ENCODE peak calls at places on chromosomes 11 and 22, in four cellular contexts. S is hepatocyte, H is fibroblast of lung, P is GM23248. Y is an unnamed sample.

GRCh38 chr11:130300567-130300966 is 14.2 kb downstream of the ZBTB44 start:
- DNase-seq in S (no peak), H (no peak), P (no peak), Y (no peak)

GRCh38 chr22:23072911-23073491 is 2.7 kb downstream of the GNAZ start:
- DNase-seq in S (no peak), H (peak; percentile 24), P (no peak), Y (no peak)

GRCh38 chr11:76233196-76233921 is 27.1 kb upstream of the WNT11 start:
- DNase-seq in S (no peak), H (no peak), P (no peak), Y (no peak)

GRCh38 chr22:37428649-37429586 is 1.6 kb upstream of the ELFN2 start:
- DNase-seq in S (peak; percentile 83), H (peak; percentile 45), P (peak; percentile 64), Y (peak; percentile 36)

GRCh38 chr11:46387456-46387855 is 4.1 kb downstream of the CHRM4 start:
- DNase-seq in S (no peak), H (no peak), P (no peak), Y (no peak)

GRCh38 chr11:28836285-28837081 is 728.3 kb downstream of the METTL15 start:
- DNase-seq in S (peak; percentile 45), H (peak; percentile 100), P (peak; percentile 93), Y (no peak)

GRCh38 chr11:116605543-116605942 is 167.2 kb downstream of the BUD13 start:
- DNase-seq in S (peak; percentile 81), H (peak; percentile 22), P (peak; percentile 33), Y (peak; percentile 66)

GRCh38 chr22:41776381-41776780 is 24.1 kb upstream of the CCDC134 start:
- DNase-seq in S (no peak), H (no peak), P (no peak), Y (no peak)

GRCh38 chr11:35911013-35911412 is 32.8 kb upstream of the LDLRAD3 start:
- DNase-seq in S (no peak), H (no peak), P (no peak), Y (no peak)

GRCh38 chr11:15629690-15630321 is 515.1 kb downstream of the INSC start:
- DNase-seq in S (peak; percentile 41), H (no peak), P (no peak), Y (peak; percentile 8)

GRCh38 chr11:776459-777287 is 614 bp downstream of the GATD1 start:
- DNase-seq in S (peak; percentile 71), H (no peak), P (peak; percentile 73), Y (no peak)

GRCh38 chr11:91730620-91731019 is 494.0 kb upstream of the FAT3 start:
- DNase-seq in S (no peak), H (no peak), P (no peak), Y (no peak)

GRCh38 chr22:35409783-35410662 is 10.1 kb downstream of the MCM5 start:
- DNase-seq in S (no peak), H (no peak), P (no peak), Y (no peak)
- H3K4me3 ChIP-seq in S (no peak overlapping the region), H (no peak overlapping the region), P (no peak overlapping the region), Y (no peak overlapping the region)

DNA sequence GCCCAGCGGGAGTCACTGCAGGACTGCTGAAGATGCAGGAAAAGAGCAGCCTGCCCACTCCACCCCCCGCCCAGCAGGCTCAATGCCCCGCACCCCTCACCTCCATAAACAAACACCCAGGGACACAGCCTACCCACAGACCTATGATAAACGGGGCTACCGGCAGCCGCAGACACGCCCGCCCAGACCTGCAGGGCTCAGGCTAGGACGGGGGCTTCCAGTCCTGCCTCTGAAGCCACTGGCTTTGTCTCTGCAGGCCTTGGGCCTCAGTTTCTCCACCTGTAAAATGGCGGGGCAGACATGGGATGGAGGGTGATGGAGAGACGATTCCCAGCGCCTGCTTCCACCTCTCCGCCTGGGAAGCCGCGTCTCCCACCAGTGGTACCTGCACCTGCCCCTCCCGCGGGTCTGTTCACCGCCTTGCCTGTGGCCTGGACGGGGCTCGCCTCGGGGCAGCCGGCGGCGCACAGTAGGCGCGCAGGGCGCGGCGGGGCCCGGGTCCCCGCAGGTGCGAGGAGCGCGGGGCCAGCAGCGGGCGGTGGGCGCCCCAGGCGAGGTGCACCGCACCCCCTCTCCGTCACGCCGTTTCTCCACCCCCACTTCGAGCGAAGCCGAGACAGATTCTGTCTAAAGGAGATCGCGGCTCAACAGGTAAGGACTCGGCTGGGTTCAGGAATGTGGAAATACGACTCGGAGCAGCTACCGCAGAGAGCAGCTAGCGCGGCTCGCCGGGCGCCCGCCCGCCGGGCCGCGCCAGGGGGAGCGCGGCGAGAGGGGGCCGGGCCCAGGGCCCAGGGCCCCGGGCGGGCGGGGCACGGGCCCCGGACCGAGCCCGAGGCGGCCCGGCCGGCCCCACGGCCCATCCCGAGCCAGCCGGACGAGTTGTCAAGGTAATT is 1.4 kb downstream of the WNT7B start:
- DNase-seq in S (peak; percentile 67), H (no peak), P (no peak), Y (no peak)
- H3K4me3 ChIP-seq in S (no peak overlapping the region), H (no peak overlapping the region), P (no peak overlapping the region), Y (no peak overlapping the region)

GRCh38 chr22:26565889-26566288 is 24.0 kb downstream of the TPST2 start:
- DNase-seq in S (no peak), H (no peak), P (no peak), Y (no peak)
- H3K4me3 ChIP-seq in S (no peak overlapping the region), H (no peak overlapping the region), P (no peak overlapping the region), Y (no peak overlapping the region)

DNA sequence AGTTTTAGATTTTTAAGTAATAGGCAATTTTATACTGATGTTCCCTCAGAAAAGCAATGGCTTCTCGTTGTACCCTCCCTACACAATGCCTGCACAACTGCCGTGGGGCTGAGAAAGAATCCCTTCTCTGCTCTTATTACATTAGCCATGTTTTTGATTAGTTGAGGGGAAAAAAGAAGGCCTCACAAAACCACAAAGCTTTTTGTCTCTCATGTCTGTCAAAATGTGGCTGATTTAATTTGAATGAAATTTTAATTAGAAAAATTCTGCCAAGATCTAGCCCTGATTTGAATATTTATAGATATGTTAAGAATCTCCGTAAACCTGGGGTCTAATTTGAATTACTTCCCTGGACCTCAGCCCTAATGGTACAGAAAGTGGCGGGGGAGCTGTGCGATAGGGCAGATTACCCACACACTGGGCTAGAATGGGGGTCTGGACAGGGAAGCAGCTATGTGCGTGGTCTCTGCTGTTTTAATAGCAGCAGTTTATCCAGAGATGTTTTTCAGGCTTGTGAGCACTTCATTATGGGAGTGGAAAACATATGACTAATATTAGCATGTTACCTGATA is 141.3 kb upstream of the TTC12 start:
- DNase-seq in S (no peak), H (no peak), P (no peak), Y (no peak)
- H3K4me3 ChIP-seq in S (no peak overlapping the region), H (no peak overlapping the region), P (no peak overlapping the region), Y (no peak overlapping the region)

GRCh38 chr11:87740968-87741367 is 434.3 kb downstream of the RAB38 start:
- DNase-seq in S (no peak), H (no peak), P (no peak), Y (no peak)
- H3K4me3 ChIP-seq in S (no peak overlapping the region), H (no peak overlapping the region), P (no peak overlapping the region), Y (no peak overlapping the region)

DNA sequence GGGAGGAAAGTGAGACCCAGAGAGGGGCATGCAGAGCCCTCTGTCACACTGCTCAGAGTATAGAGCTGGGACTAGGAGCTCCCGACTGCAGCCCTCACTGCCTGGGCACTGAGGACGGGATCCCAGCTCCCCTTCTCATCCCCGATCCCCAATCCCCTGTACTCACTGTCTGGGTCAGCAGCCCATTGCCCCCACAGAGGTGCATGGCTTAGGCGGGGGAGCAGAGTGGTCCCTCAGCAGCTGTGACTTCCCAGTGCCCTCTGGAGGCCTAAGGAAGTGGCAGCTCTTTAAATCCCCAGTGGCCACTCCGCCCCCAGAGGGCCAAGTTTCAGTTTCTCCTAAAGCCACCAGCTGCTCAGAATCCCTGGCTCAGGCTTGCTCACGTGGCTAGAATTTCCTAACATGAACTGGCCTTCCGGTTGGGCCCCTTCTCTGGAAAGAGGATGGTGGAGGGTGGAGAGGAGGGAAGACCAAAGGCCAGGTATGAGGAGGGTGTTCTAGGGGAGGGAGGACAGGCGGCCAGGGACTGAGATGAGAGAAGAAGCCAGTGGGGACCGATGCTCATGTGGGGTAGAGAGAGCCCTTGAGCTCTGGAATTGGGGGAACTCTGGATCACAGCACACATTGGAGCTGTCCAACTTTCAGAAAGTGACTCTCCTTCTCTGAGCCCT is at the start of gene BATF2:
- DNase-seq in S (peak; percentile 87), H (peak; percentile 57), P (peak; percentile 78), Y (no peak)
- H3K4me3 ChIP-seq in S (no peak within 1 kb of the TSS), H (peak within 1 kb of the TSS; percentile 28), P (peak within 1 kb of the TSS; percentile 55), Y (no peak within 1 kb of the TSS)

Y was measured in Jurkat, Clone E6-1.